ENCODE peak calls at places on chromosome 21, in nine cellular contexts. One of them, this sample, is unnamed.

GRCh38 chr21:41864311-41865001 is 14.7 kb downstream of the PRDM15 start:
- DNase-seq in AG04449: no peak
- DNase-seq in RCC 7860: no peak
- DNase-seq in omental fat pad: no peak
- DNase-seq in ecto neural progenitor cell: no peak
- DNase-seq in activated CD4-positive, alpha-beta T cell treated with anti-CD3 and anti-CD28 coated beads, Interleukin-2, amount 50 U/mL, for 1 hour: no peak
- DNase-seq in pancreas: no peak
- DNase-seq in left ventricle myocardium inferior: no peak
- DNase-seq in T-helper 2 cell: no peak
- DNase-seq in this sample: no peak

GRCh38 chr21:8992731-8993174 is 1528.6 kb upstream of the TPTE start:
- DNase-seq in AG04449: no peak
- DNase-seq in RCC 7860: peak; percentile 3
- DNase-seq in omental fat pad: no peak
- DNase-seq in ecto neural progenitor cell: no peak
- DNase-seq in activated CD4-positive, alpha-beta T cell treated with anti-CD3 and anti-CD28 coated beads, Interleukin-2, amount 50 U/mL, for 1 hour: no peak
- DNase-seq in pancreas: peak; percentile 63
- DNase-seq in left ventricle myocardium inferior: no peak
- DNase-seq in T-helper 2 cell: no peak
- DNase-seq in this sample: peak; percentile 34

GRCh38 chr21:36700295-36700960 is 1.5 kb downstream of the SIM2 start:
- DNase-seq in AG04449: no peak
- DNase-seq in RCC 7860: no peak
- DNase-seq in omental fat pad: no peak
- DNase-seq in ecto neural progenitor cell: no peak
- DNase-seq in activated CD4-positive, alpha-beta T cell treated with anti-CD3 and anti-CD28 coated beads, Interleukin-2, amount 50 U/mL, for 1 hour: no peak
- DNase-seq in pancreas: no peak
- DNase-seq in left ventricle myocardium inferior: no peak
- DNase-seq in T-helper 2 cell: no peak
- DNase-seq in this sample: no peak

GRCh38 chr21:39633770-39634181 is 21.0 kb downstream of the B3GALT5 start:
- DNase-seq in AG04449: peak; percentile 93
- DNase-seq in RCC 7860: peak; percentile 96
- DNase-seq in omental fat pad: no peak
- DNase-seq in ecto neural progenitor cell: no peak
- DNase-seq in activated CD4-positive, alpha-beta T cell treated with anti-CD3 and anti-CD28 coated beads, Interleukin-2, amount 50 U/mL, for 1 hour: no peak
- DNase-seq in pancreas: no peak
- DNase-seq in left ventricle myocardium inferior: no peak
- DNase-seq in T-helper 2 cell: no peak
- DNase-seq in this sample: no peak

GRCh38 chr21:17542371-17542992 is 29.6 kb downstream of the CXADR start:
- DNase-seq in AG04449: no peak
- DNase-seq in RCC 7860: no peak
- DNase-seq in omental fat pad: no peak
- DNase-seq in ecto neural progenitor cell: no peak
- DNase-seq in activated CD4-positive, alpha-beta T cell treated with anti-CD3 and anti-CD28 coated beads, Interleukin-2, amount 50 U/mL, for 1 hour: no peak
- DNase-seq in pancreas: no peak
- DNase-seq in left ventricle myocardium inferior: no peak
- DNase-seq in T-helper 2 cell: no peak
- DNase-seq in this sample: no peak

GRCh38 chr21:42646076-42646825 is 7.2 kb upstream of the PDE9A start:
- DNase-seq in AG04449: no peak
- DNase-seq in RCC 7860: no peak
- DNase-seq in omental fat pad: no peak
- DNase-seq in ecto neural progenitor cell: no peak
- DNase-seq in activated CD4-positive, alpha-beta T cell treated with anti-CD3 and anti-CD28 coated beads, Interleukin-2, amount 50 U/mL, for 1 hour: no peak
- DNase-seq in pancreas: no peak
- DNase-seq in left ventricle myocardium inferior: no peak
- DNase-seq in T-helper 2 cell: no peak
- DNase-seq in this sample: no peak

GRCh38 chr21:29641001-29641634 is 298.7 kb downstream of the GRIK1 start:
- DNase-seq in AG04449: no peak
- DNase-seq in RCC 7860: no peak
- DNase-seq in omental fat pad: no peak
- DNase-seq in ecto neural progenitor cell: no peak
- DNase-seq in activated CD4-positive, alpha-beta T cell treated with anti-CD3 and anti-CD28 coated beads, Interleukin-2, amount 50 U/mL, for 1 hour: no peak
- DNase-seq in pancreas: no peak
- DNase-seq in left ventricle myocardium inferior: no peak
- DNase-seq in T-helper 2 cell: no peak
- DNase-seq in this sample: no peak

GRCh38 chr21:44450402-44450801 is 4.9 kb upstream of the LRRC3 start:
- DNase-seq in AG04449: no peak
- DNase-seq in RCC 7860: no peak
- DNase-seq in omental fat pad: no peak
- DNase-seq in ecto neural progenitor cell: no peak
- DNase-seq in activated CD4-positive, alpha-beta T cell treated with anti-CD3 and anti-CD28 coated beads, Interleukin-2, amount 50 U/mL, for 1 hour: no peak
- DNase-seq in pancreas: no peak
- DNase-seq in left ventricle myocardium inferior: no peak
- DNase-seq in T-helper 2 cell: no peak
- DNase-seq in this sample: peak; percentile 23

GRCh38 chr21:26964379-26964778 is 2.5 kb downstream of the ADAMTS5 start:
- DNase-seq in AG04449: no peak
- DNase-seq in RCC 7860: no peak
- DNase-seq in omental fat pad: no peak
- DNase-seq in ecto neural progenitor cell: no peak
- DNase-seq in activated CD4-positive, alpha-beta T cell treated with anti-CD3 and anti-CD28 coated beads, Interleukin-2, amount 50 U/mL, for 1 hour: no peak
- DNase-seq in pancreas: no peak
- DNase-seq in left ventricle myocardium inferior: peak; percentile 66
- DNase-seq in T-helper 2 cell: no peak
- DNase-seq in this sample: peak; percentile 83

GRCh38 chr21:44006017-44006624 is 6.0 kb upstream of the TRAPPC10 start:
- DNase-seq in AG04449: peak; percentile 71
- DNase-seq in RCC 7860: peak; percentile 92
- DNase-seq in omental fat pad: no peak
- DNase-seq in ecto neural progenitor cell: no peak
- DNase-seq in activated CD4-positive, alpha-beta T cell treated with anti-CD3 and anti-CD28 coated beads, Interleukin-2, amount 50 U/mL, for 1 hour: no peak
- DNase-seq in pancreas: no peak
- DNase-seq in left ventricle myocardium inferior: no peak
- DNase-seq in T-helper 2 cell: no peak
- DNase-seq in this sample: no peak

GRCh38 chr21:36835383-36835795 is 131.1 kb downstream of the HLCS start:
- DNase-seq in AG04449: no peak
- DNase-seq in RCC 7860: no peak
- DNase-seq in omental fat pad: no peak
- DNase-seq in ecto neural progenitor cell: no peak
- DNase-seq in activated CD4-positive, alpha-beta T cell treated with anti-CD3 and anti-CD28 coated beads, Interleukin-2, amount 50 U/mL, for 1 hour: no peak
- DNase-seq in pancreas: no peak
- DNase-seq in left ventricle myocardium inferior: peak; percentile 48
- DNase-seq in T-helper 2 cell: no peak
- DNase-seq in this sample: no peak

GRCh38 chr21:29753216-29753615 is 186.6 kb downstream of the GRIK1 start:
- DNase-seq in AG04449: no peak
- DNase-seq in RCC 7860: no peak
- DNase-seq in omental fat pad: no peak
- DNase-seq in ecto neural progenitor cell: no peak
- DNase-seq in activated CD4-positive, alpha-beta T cell treated with anti-CD3 and anti-CD28 coated beads, Interleukin-2, amount 50 U/mL, for 1 hour: no peak
- DNase-seq in pancreas: no peak
- DNase-seq in left ventricle myocardium inferior: no peak
- DNase-seq in T-helper 2 cell: no peak
- DNase-seq in this sample: no peak

GRCh38 chr21:44618504-44618903 is 6.6 kb downstream of the KRTAP10-8 start:
- DNase-seq in AG04449: no peak
- DNase-seq in RCC 7860: no peak
- DNase-seq in omental fat pad: no peak
- DNase-seq in ecto neural progenitor cell: no peak
- DNase-seq in activated CD4-positive, alpha-beta T cell treated with anti-CD3 and anti-CD28 coated beads, Interleukin-2, amount 50 U/mL, for 1 hour: no peak
- DNase-seq in pancreas: no peak
- DNase-seq in left ventricle myocardium inferior: peak; percentile 49
- DNase-seq in T-helper 2 cell: no peak
- DNase-seq in this sample: peak; percentile 68

GRCh38 chr21:34280987-34281386 is 82.8 kb upstream of the KCNE2 start:
- DNase-seq in AG04449: no peak
- DNase-seq in RCC 7860: no peak
- DNase-seq in omental fat pad: no peak
- DNase-seq in ecto neural progenitor cell: no peak
- DNase-seq in activated CD4-positive, alpha-beta T cell treated with anti-CD3 and anti-CD28 coated beads, Interleukin-2, amount 50 U/mL, for 1 hour: no peak
- DNase-seq in pancreas: no peak
- DNase-seq in left ventricle myocardium inferior: peak; percentile 36
- DNase-seq in T-helper 2 cell: no peak
- DNase-seq in this sample: no peak

GRCh38 chr21:30216041-30216723 is at the start of gene CLDN8:
- DNase-seq in AG04449: no peak
- DNase-seq in RCC 7860: no peak
- DNase-seq in omental fat pad: no peak
- DNase-seq in ecto neural progenitor cell: no peak
- DNase-seq in activated CD4-positive, alpha-beta T cell treated with anti-CD3 and anti-CD28 coated beads, Interleukin-2, amount 50 U/mL, for 1 hour: no peak
- DNase-seq in pancreas: no peak
- DNase-seq in left ventricle myocardium inferior: no peak
- DNase-seq in T-helper 2 cell: no peak
- DNase-seq in this sample: no peak

GRCh38 chr21:44527983-44528633 is 11.9 kb downstream of the KRTAP10-1 start:
- DNase-seq in AG04449: no peak
- DNase-seq in RCC 7860: no peak
- DNase-seq in omental fat pad: no peak
- DNase-seq in ecto neural progenitor cell: no peak
- DNase-seq in activated CD4-positive, alpha-beta T cell treated with anti-CD3 and anti-CD28 coated beads, Interleukin-2, amount 50 U/mL, for 1 hour: no peak
- DNase-seq in pancreas: peak; percentile 51
- DNase-seq in left ventricle myocardium inferior: peak; percentile 6
- DNase-seq in T-helper 2 cell: no peak
- DNase-seq in this sample: no peak

GRCh38 chr21:37136261-37136660 is 63.2 kb downstream of the TTC3 start:
- DNase-seq in AG04449: no peak
- DNase-seq in RCC 7860: no peak
- DNase-seq in omental fat pad: no peak
- DNase-seq in ecto neural progenitor cell: no peak
- DNase-seq in activated CD4-positive, alpha-beta T cell treated with anti-CD3 and anti-CD28 coated beads, Interleukin-2, amount 50 U/mL, for 1 hour: no peak
- DNase-seq in pancreas: no peak
- DNase-seq in left ventricle myocardium inferior: no peak
- DNase-seq in T-helper 2 cell: no peak
- DNase-seq in this sample: no peak

GRCh38 chr21:14086553-14086952 is 124.2 kb downstream of the LIPI start:
- DNase-seq in AG04449: no peak
- DNase-seq in RCC 7860: no peak
- DNase-seq in omental fat pad: no peak
- DNase-seq in ecto neural progenitor cell: no peak
- DNase-seq in activated CD4-positive, alpha-beta T cell treated with anti-CD3 and anti-CD28 coated beads, Interleukin-2, amount 50 U/mL, for 1 hour: no peak
- DNase-seq in pancreas: no peak
- DNase-seq in left ventricle myocardium inferior: no peak
- DNase-seq in T-helper 2 cell: no peak
- DNase-seq in this sample: no peak

GRCh38 chr21:42158846-42159245 is 60.1 kb upstream of the ABCG1 start:
- DNase-seq in AG04449: no peak
- DNase-seq in RCC 7860: no peak
- DNase-seq in omental fat pad: no peak
- DNase-seq in ecto neural progenitor cell: peak; percentile 34
- DNase-seq in activated CD4-positive, alpha-beta T cell treated with anti-CD3 and anti-CD28 coated beads, Interleukin-2, amount 50 U/mL, for 1 hour: no peak
- DNase-seq in pancreas: peak; percentile 31
- DNase-seq in left ventricle myocardium inferior: no peak
- DNase-seq in T-helper 2 cell: no peak
- DNase-seq in this sample: no peak

GRCh38 chr21:44516342-44516741 is 23.7 kb downstream of the KRTAP10-1 start:
- DNase-seq in AG04449: no peak
- DNase-seq in RCC 7860: no peak
- DNase-seq in omental fat pad: no peak
- DNase-seq in ecto neural progenitor cell: no peak
- DNase-seq in activated CD4-positive, alpha-beta T cell treated with anti-CD3 and anti-CD28 coated beads, Interleukin-2, amount 50 U/mL, for 1 hour: no peak
- DNase-seq in pancreas: peak; percentile 41
- DNase-seq in left ventricle myocardium inferior: no peak
- DNase-seq in T-helper 2 cell: no peak
- DNase-seq in this sample: no peak

GRCh38 chr21:28991861-28992525 is 684 bp downstream of the LTN1 start:
- DNase-seq in AG04449: no peak
- DNase-seq in RCC 7860: no peak
- DNase-seq in omental fat pad: no peak
- DNase-seq in ecto neural progenitor cell: no peak
- DNase-seq in activated CD4-positive, alpha-beta T cell treated with anti-CD3 and anti-CD28 coated beads, Interleukin-2, amount 50 U/mL, for 1 hour: no peak
- DNase-seq in pancreas: no peak
- DNase-seq in left ventricle myocardium inferior: no peak
- DNase-seq in T-helper 2 cell: no peak
- DNase-seq in this sample: no peak

GRCh38 chr21:43323244-43324005 is 103.5 kb downstream of the SIK1 start:
- DNase-seq in AG04449: no peak
- DNase-seq in RCC 7860: no peak
- DNase-seq in omental fat pad: no peak
- DNase-seq in ecto neural progenitor cell: no peak
- DNase-seq in activated CD4-positive, alpha-beta T cell treated with anti-CD3 and anti-CD28 coated beads, Interleukin-2, amount 50 U/mL, for 1 hour: no peak
- DNase-seq in pancreas: peak; percentile 77
- DNase-seq in left ventricle myocardium inferior: peak; percentile 83
- DNase-seq in T-helper 2 cell: no peak
- DNase-seq in this sample: no peak

GRCh38 chr21:41080485-41080884 is 87.5 kb upstream of the BACE2 start:
- DNase-seq in AG04449: no peak
- DNase-seq in RCC 7860: no peak
- DNase-seq in omental fat pad: no peak
- DNase-seq in ecto neural progenitor cell: no peak
- DNase-seq in activated CD4-positive, alpha-beta T cell treated with anti-CD3 and anti-CD28 coated beads, Interleukin-2, amount 50 U/mL, for 1 hour: no peak
- DNase-seq in pancreas: no peak
- DNase-seq in left ventricle myocardium inferior: no peak
- DNase-seq in T-helper 2 cell: no peak
- DNase-seq in this sample: no peak

GRCh38 chr21:45029298-45029967 is 44.9 kb upstream of the ADARB1 start:
- DNase-seq in AG04449: no peak
- DNase-seq in RCC 7860: no peak
- DNase-seq in omental fat pad: no peak
- DNase-seq in ecto neural progenitor cell: no peak
- DNase-seq in activated CD4-positive, alpha-beta T cell treated with anti-CD3 and anti-CD28 coated beads, Interleukin-2, amount 50 U/mL, for 1 hour: no peak
- DNase-seq in pancreas: no peak
- DNase-seq in left ventricle myocardium inferior: peak; percentile 60
- DNase-seq in T-helper 2 cell: no peak
- DNase-seq in this sample: peak; percentile 64

GRCh38 chr21:42107881-42108553 is 36.9 kb downstream of the UMODL1 start:
- DNase-seq in AG04449: no peak
- DNase-seq in RCC 7860: peak; percentile 52
- DNase-seq in omental fat pad: no peak
- DNase-seq in ecto neural progenitor cell: peak; percentile 81
- DNase-seq in activated CD4-positive, alpha-beta T cell treated with anti-CD3 and anti-CD28 coated beads, Interleukin-2, amount 50 U/mL, for 1 hour: peak; percentile 63
- DNase-seq in pancreas: peak; percentile 90
- DNase-seq in left ventricle myocardium inferior: peak; percentile 56
- DNase-seq in T-helper 2 cell: peak; percentile 43
- DNase-seq in this sample: peak; percentile 85

GRCh38 chr21:39802226-39802625 is 57.2 kb downstream of the IGSF5 start:
- DNase-seq in AG04449: no peak
- DNase-seq in RCC 7860: no peak
- DNase-seq in omental fat pad: no peak
- DNase-seq in ecto neural progenitor cell: no peak
- DNase-seq in activated CD4-positive, alpha-beta T cell treated with anti-CD3 and anti-CD28 coated beads, Interleukin-2, amount 50 U/mL, for 1 hour: no peak
- DNase-seq in pancreas: no peak
- DNase-seq in left ventricle myocardium inferior: no peak
- DNase-seq in T-helper 2 cell: no peak
- DNase-seq in this sample: no peak

GRCh38 chr21:26736449-26736848 is 108.8 kb downstream of the ADAMTS1 start:
- DNase-seq in AG04449: no peak
- DNase-seq in RCC 7860: no peak
- DNase-seq in omental fat pad: no peak
- DNase-seq in ecto neural progenitor cell: no peak
- DNase-seq in activated CD4-positive, alpha-beta T cell treated with anti-CD3 and anti-CD28 coated beads, Interleukin-2, amount 50 U/mL, for 1 hour: no peak
- DNase-seq in pancreas: no peak
- DNase-seq in left ventricle myocardium inferior: no peak
- DNase-seq in T-helper 2 cell: no peak
- DNase-seq in this sample: no peak

GRCh38 chr21:35512321-35512720 is 463.2 kb upstream of the RUNX1 start:
- DNase-seq in AG04449: peak; percentile 12
- DNase-seq in RCC 7860: no peak
- DNase-seq in omental fat pad: no peak
- DNase-seq in ecto neural progenitor cell: no peak
- DNase-seq in activated CD4-positive, alpha-beta T cell treated with anti-CD3 and anti-CD28 coated beads, Interleukin-2, amount 50 U/mL, for 1 hour: no peak
- DNase-seq in pancreas: no peak
- DNase-seq in left ventricle myocardium inferior: no peak
- DNase-seq in T-helper 2 cell: no peak
- DNase-seq in this sample: no peak

GRCh38 chr21:33948096-33948950 is 32.7 kb upstream of the ATP5PO start:
- DNase-seq in AG04449: no peak
- DNase-seq in RCC 7860: peak; percentile 61
- DNase-seq in omental fat pad: no peak
- DNase-seq in ecto neural progenitor cell: peak; percentile 83
- DNase-seq in activated CD4-positive, alpha-beta T cell treated with anti-CD3 and anti-CD28 coated beads, Interleukin-2, amount 50 U/mL, for 1 hour: peak; percentile 80
- DNase-seq in pancreas: peak; percentile 66
- DNase-seq in left ventricle myocardium inferior: peak; percentile 31
- DNase-seq in T-helper 2 cell: peak; percentile 62
- DNase-seq in this sample: peak; percentile 92

GRCh38 chr21:33101300-33102005 is 31.5 kb downstream of the OLIG1 start:
- DNase-seq in AG04449: no peak
- DNase-seq in RCC 7860: no peak
- DNase-seq in omental fat pad: no peak
- DNase-seq in ecto neural progenitor cell: peak; percentile 75
- DNase-seq in activated CD4-positive, alpha-beta T cell treated with anti-CD3 and anti-CD28 coated beads, Interleukin-2, amount 50 U/mL, for 1 hour: no peak
- DNase-seq in pancreas: no peak
- DNase-seq in left ventricle myocardium inferior: no peak
- DNase-seq in T-helper 2 cell: no peak
- DNase-seq in this sample: peak; percentile 46

GRCh38 chr21:33894736-33895288 is 20.8 kb downstream of the ATP5PO start:
- DNase-seq in AG04449: peak; percentile 41
- DNase-seq in RCC 7860: peak; percentile 65
- DNase-seq in omental fat pad: peak; percentile 37
- DNase-seq in ecto neural progenitor cell: peak; percentile 85
- DNase-seq in activated CD4-positive, alpha-beta T cell treated with anti-CD3 and anti-CD28 coated beads, Interleukin-2, amount 50 U/mL, for 1 hour: peak; percentile 53
- DNase-seq in pancreas: peak; percentile 71
- DNase-seq in left ventricle myocardium inferior: peak; percentile 77
- DNase-seq in T-helper 2 cell: peak; percentile 36
- DNase-seq in this sample: peak; percentile 92